ENCODE peak calls at places on chromosome 5, in five cellular contexts. One of them, this sample, is unnamed.

GRCh38 chr5:17327048-17327447 is 109.6 kb downstream of the BASP1 start:
- DNase-seq in coronary artery: no peak
- DNase-seq in activated CD8-positive, alpha-beta memory T cell treated with anti-CD3 and anti-CD28 coated beads, Interleukin-2, amount 50 U/mL, for 48 hours: no peak
- DNase-seq in epithelial cell of proximal tubule: no peak
- DNase-seq in A673: no peak
- DNase-seq in this sample: no peak

GRCh38 chr5:50965621-50966362 is 299.4 kb downstream of the PARP8 start:
- DNase-seq in coronary artery: no peak
- DNase-seq in activated CD8-positive, alpha-beta memory T cell treated with anti-CD3 and anti-CD28 coated beads, Interleukin-2, amount 50 U/mL, for 48 hours: no peak
- DNase-seq in epithelial cell of proximal tubule: no peak
- DNase-seq in A673: no peak
- DNase-seq in this sample: no peak

GRCh38 chr5:94689871-94690270 is 71.4 kb downstream of the SLF1 start:
- DNase-seq in coronary artery: no peak
- DNase-seq in activated CD8-positive, alpha-beta memory T cell treated with anti-CD3 and anti-CD28 coated beads, Interleukin-2, amount 50 U/mL, for 48 hours: no peak
- DNase-seq in epithelial cell of proximal tubule: no peak
- DNase-seq in A673: no peak
- DNase-seq in this sample: no peak

GRCh38 chr5:117359895-117360294 is 785.3 kb upstream of the SEMA6A start:
- DNase-seq in coronary artery: no peak
- DNase-seq in activated CD8-positive, alpha-beta memory T cell treated with anti-CD3 and anti-CD28 coated beads, Interleukin-2, amount 50 U/mL, for 48 hours: no peak
- DNase-seq in epithelial cell of proximal tubule: no peak
- DNase-seq in A673: no peak
- DNase-seq in this sample: no peak

GRCh38 chr5:66629446-66629845 is 33.3 kb downstream of the MAST4 start:
- DNase-seq in coronary artery: no peak
- DNase-seq in activated CD8-positive, alpha-beta memory T cell treated with anti-CD3 and anti-CD28 coated beads, Interleukin-2, amount 50 U/mL, for 48 hours: no peak
- DNase-seq in epithelial cell of proximal tubule: no peak
- DNase-seq in A673: no peak
- DNase-seq in this sample: no peak

GRCh38 chr5:130386155-130386554 is 481.9 kb downstream of the CHSY3 start:
- DNase-seq in coronary artery: no peak
- DNase-seq in activated CD8-positive, alpha-beta memory T cell treated with anti-CD3 and anti-CD28 coated beads, Interleukin-2, amount 50 U/mL, for 48 hours: no peak
- DNase-seq in epithelial cell of proximal tubule: no peak
- DNase-seq in A673: no peak
- DNase-seq in this sample: no peak

GRCh38 chr5:53922508-53923498 is 362.4 kb downstream of the NDUFS4 start:
- DNase-seq in coronary artery: no peak
- DNase-seq in activated CD8-positive, alpha-beta memory T cell treated with anti-CD3 and anti-CD28 coated beads, Interleukin-2, amount 50 U/mL, for 48 hours: no peak
- DNase-seq in epithelial cell of proximal tubule: no peak
- DNase-seq in A673: no peak
- DNase-seq in this sample: no peak

GRCh38 chr5:84181093-84181492 is 203.6 kb downstream of the EDIL3 start:
- DNase-seq in coronary artery: no peak
- DNase-seq in activated CD8-positive, alpha-beta memory T cell treated with anti-CD3 and anti-CD28 coated beads, Interleukin-2, amount 50 U/mL, for 48 hours: no peak
- DNase-seq in epithelial cell of proximal tubule: no peak
- DNase-seq in A673: no peak
- DNase-seq in this sample: no peak

GRCh38 chr5:138714694-138715093 is 38.5 kb upstream of the CTNNA1 start:
- DNase-seq in coronary artery: no peak
- DNase-seq in activated CD8-positive, alpha-beta memory T cell treated with anti-CD3 and anti-CD28 coated beads, Interleukin-2, amount 50 U/mL, for 48 hours: no peak
- DNase-seq in epithelial cell of proximal tubule: no peak
- DNase-seq in A673: no peak
- DNase-seq in this sample: no peak

GRCh38 chr5:139664273-139664693 is 16.1 kb downstream of the CXXC5 start:
- DNase-seq in coronary artery: no peak
- DNase-seq in activated CD8-positive, alpha-beta memory T cell treated with anti-CD3 and anti-CD28 coated beads, Interleukin-2, amount 50 U/mL, for 48 hours: no peak
- DNase-seq in epithelial cell of proximal tubule: no peak
- DNase-seq in A673: no peak
- DNase-seq in this sample: no peak

GRCh38 chr5:40780199-40780598 is 18.0 kb downstream of the PRKAA1 start:
- DNase-seq in coronary artery: no peak
- DNase-seq in activated CD8-positive, alpha-beta memory T cell treated with anti-CD3 and anti-CD28 coated beads, Interleukin-2, amount 50 U/mL, for 48 hours: no peak
- DNase-seq in epithelial cell of proximal tubule: no peak
- DNase-seq in A673: no peak
- DNase-seq in this sample: no peak

GRCh38 chr5:139474815-139475791 is 4.3 kb downstream of the SMIM33 start:
- DNase-seq in coronary artery: no peak
- DNase-seq in activated CD8-positive, alpha-beta memory T cell treated with anti-CD3 and anti-CD28 coated beads, Interleukin-2, amount 50 U/mL, for 48 hours: no peak
- DNase-seq in epithelial cell of proximal tubule: no peak
- DNase-seq in A673: peak
- DNase-seq in this sample: no peak

GRCh38 chr5:37717613-37718431 is 122.0 kb downstream of the GDNF start:
- DNase-seq in coronary artery: no peak
- DNase-seq in activated CD8-positive, alpha-beta memory T cell treated with anti-CD3 and anti-CD28 coated beads, Interleukin-2, amount 50 U/mL, for 48 hours: no peak
- DNase-seq in epithelial cell of proximal tubule: no peak
- DNase-seq in A673: peak
- DNase-seq in this sample: no peak

GRCh38 chr5:86376214-86376613 is 241.5 kb upstream of the COX7C start:
- DNase-seq in coronary artery: no peak
- DNase-seq in activated CD8-positive, alpha-beta memory T cell treated with anti-CD3 and anti-CD28 coated beads, Interleukin-2, amount 50 U/mL, for 48 hours: no peak
- DNase-seq in epithelial cell of proximal tubule: no peak
- DNase-seq in A673: no peak
- DNase-seq in this sample: no peak

GRCh38 chr5:141100243-141100805 is at the start of gene PCDHB3:
- DNase-seq in coronary artery: no peak
- DNase-seq in activated CD8-positive, alpha-beta memory T cell treated with anti-CD3 and anti-CD28 coated beads, Interleukin-2, amount 50 U/mL, for 48 hours: peak
- DNase-seq in epithelial cell of proximal tubule: no peak
- DNase-seq in A673: peak
- DNase-seq in this sample: no peak

GRCh38 chr5:155522540-155522939 is 509.0 kb downstream of the KIF4B start:
- DNase-seq in coronary artery: no peak
- DNase-seq in activated CD8-positive, alpha-beta memory T cell treated with anti-CD3 and anti-CD28 coated beads, Interleukin-2, amount 50 U/mL, for 48 hours: no peak
- DNase-seq in epithelial cell of proximal tubule: no peak
- DNase-seq in A673: no peak
- DNase-seq in this sample: no peak

GRCh38 chr5:77993141-77993540 is 217.0 kb upstream of the TBCA start:
- DNase-seq in coronary artery: no peak
- DNase-seq in activated CD8-positive, alpha-beta memory T cell treated with anti-CD3 and anti-CD28 coated beads, Interleukin-2, amount 50 U/mL, for 48 hours: no peak
- DNase-seq in epithelial cell of proximal tubule: no peak
- DNase-seq in A673: no peak
- DNase-seq in this sample: no peak

GRCh38 chr5:9903806-9904205 is 273.7 kb upstream of the TAS2R1 start:
- DNase-seq in coronary artery: no peak
- DNase-seq in activated CD8-positive, alpha-beta memory T cell treated with anti-CD3 and anti-CD28 coated beads, Interleukin-2, amount 50 U/mL, for 48 hours: no peak
- DNase-seq in epithelial cell of proximal tubule: no peak
- DNase-seq in A673: no peak
- DNase-seq in this sample: no peak

GRCh38 chr5:84673785-84674184 is 289.1 kb upstream of the EDIL3 start:
- DNase-seq in coronary artery: no peak
- DNase-seq in activated CD8-positive, alpha-beta memory T cell treated with anti-CD3 and anti-CD28 coated beads, Interleukin-2, amount 50 U/mL, for 48 hours: no peak
- DNase-seq in epithelial cell of proximal tubule: no peak
- DNase-seq in A673: no peak
- DNase-seq in this sample: no peak

GRCh38 chr5:148640471-148640870 is 13.9 kb downstream of the HTR4 start:
- DNase-seq in coronary artery: no peak
- DNase-seq in activated CD8-positive, alpha-beta memory T cell treated with anti-CD3 and anti-CD28 coated beads, Interleukin-2, amount 50 U/mL, for 48 hours: no peak
- DNase-seq in epithelial cell of proximal tubule: no peak
- DNase-seq in A673: no peak
- DNase-seq in this sample: no peak

GRCh38 chr5:127697894-127698600 is 5.1 kb upstream of the CCDC192 start:
- DNase-seq in coronary artery: no peak
- DNase-seq in activated CD8-positive, alpha-beta memory T cell treated with anti-CD3 and anti-CD28 coated beads, Interleukin-2, amount 50 U/mL, for 48 hours: no peak
- DNase-seq in epithelial cell of proximal tubule: peak
- DNase-seq in A673: no peak
- DNase-seq in this sample: no peak

GRCh38 chr5:77430726-77431125 is 61.4 kb downstream of the WDR41 start:
- DNase-seq in coronary artery: no peak
- DNase-seq in activated CD8-positive, alpha-beta memory T cell treated with anti-CD3 and anti-CD28 coated beads, Interleukin-2, amount 50 U/mL, for 48 hours: no peak
- DNase-seq in epithelial cell of proximal tubule: peak
- DNase-seq in A673: no peak
- DNase-seq in this sample: no peak

GRCh38 chr5:149271195-149271716 is 403 bp upstream of the AFAP1L1 start:
- DNase-seq in coronary artery: no peak
- DNase-seq in activated CD8-positive, alpha-beta memory T cell treated with anti-CD3 and anti-CD28 coated beads, Interleukin-2, amount 50 U/mL, for 48 hours: peak
- DNase-seq in epithelial cell of proximal tubule: no peak
- DNase-seq in A673: peak
- DNase-seq in this sample: no peak